ENCODE peak calls at places on chromosome 20, in six cellular contexts. P is activated CD8-positive, alpha-beta T cell treated with anti-CD3 and anti-CD28 coated beads for 36 hours; B is nucleus accumbens; W is iPS-NIHi11; Y is AG08395; Q is renal cortical epithelial cell. F is an unnamed sample.

GRCh38 chr20:51140671-51141070 is 117.8 kb upstream of the KCNG1 start:
- DNase-seq in W (no peak), Y (no peak), Q (no peak), P (no peak), B (no peak), F (no peak)

GRCh38 chr20:58784321-58785074 is 66.2 kb downstream of the GNAS-AS1 start:
- DNase-seq in B (no peak), Y (no peak), Q (no peak), P (no peak), W (no peak), F (no peak)

GRCh38 chr20:32505723-32506473 is 79.2 kb downstream of the NOL4L start:
- DNase-seq in B (no peak), P (peak), W (no peak), Y (no peak), Q (no peak), F (no peak)

GRCh38 chr20:13200767-13201500 is 20.1 kb upstream of the ISM1 start:
- DNase-seq in B (no peak), P (no peak), Q (no peak), W (peak), Y (no peak), F (no peak)

GRCh38 chr20:15045246-15045645 is 707.8 kb upstream of the FLRT3 start:
- DNase-seq in Q (peak), B (no peak), Y (peak), W (no peak), P (no peak), F (peak)

GRCh38 chr20:7976015-7976414 is 35.8 kb upstream of the HAO1 start:
- DNase-seq in B (no peak), P (no peak), Q (no peak), Y (no peak), W (no peak), F (no peak)

GRCh38 chr20:21099653-21100589 is 6.2 kb downstream of the LINC00237 start:
- DNase-seq in P (peak), W (no peak), B (no peak), Q (no peak), Y (no peak), F (peak)

GRCh38 chr20:6940052-6940451 is 172.6 kb downstream of the BMP2 start:
- DNase-seq in Y (no peak), P (no peak), Q (peak), B (no peak), W (peak), F (no peak)

GRCh38 chr20:50625986-50626677 is 65.2 kb downstream of the RIPOR3 start:
- DNase-seq in B (no peak), Q (no peak), W (peak), P (peak), Y (peak), F (peak)

GRCh38 chr20:35939264-35939663 is 15.0 kb downstream of the SCAND1 start:
- DNase-seq in Y (no peak), W (no peak), P (no peak), Q (no peak), B (no peak), F (no peak)

GRCh38 chr20:58550661-58551060 is 35.5 kb upstream of the APCDD1L start:
- DNase-seq in Q (no peak), W (no peak), B (no peak), Y (no peak), P (no peak), F (peak)

GRCh38 chr20:59360934-59361333 is 60.5 kb downstream of the EDN3 start:
- DNase-seq in Y (no peak), Q (no peak), W (no peak), B (no peak), P (no peak), F (no peak)

GRCh38 chr20:57654998-57655811 is 35.0 kb upstream of the ZBP1 start:
- DNase-seq in P (no peak), Y (no peak), W (peak), Q (no peak), B (no peak), F (no peak)

GRCh38 chr20:19079536-19080299 is 132.7 kb upstream of the SLC24A3 start:
- DNase-seq in Y (no peak), B (no peak), Q (no peak), P (no peak), W (no peak), F (no peak)

GRCh38 chr20:1357921-1358671 is 29.2 kb upstream of the SDCBP2 start:
- DNase-seq in P (peak), Y (no peak), B (no peak), Q (peak), W (no peak), F (no peak)

GRCh38 chr20:1897486-1897885 is 2.3 kb downstream of the SIRPA start:
- DNase-seq in P (no peak), Y (no peak), Q (no peak), W (no peak), B (peak), F (no peak)

GRCh38 chr20:13755809-13756208 is 28.9 kb downstream of the ESF1 start:
- DNase-seq in B (no peak), P (no peak), Q (no peak), Y (no peak), W (no peak), F (no peak)

GRCh38 chr20:20480689-20481088 is 112.8 kb downstream of the INSM1 start:
- DNase-seq in Q (peak), W (no peak), B (no peak), Y (peak), P (peak), F (peak)

GRCh38 chr20:54199721-54200176 is 8.1 kb upstream of the PFDN4 start:
- DNase-seq in W (peak), B (peak), Y (peak), P (peak), Q (peak), F (peak)

GRCh38 chr20:39004508-39004907 is 42.4 kb downstream of the DHX35 start:
- DNase-seq in W (no peak), Y (no peak), Q (peak), P (peak), B (no peak), F (no peak)

GRCh38 chr20:41408986-41409385 is 42.4 kb upstream of the EMILIN3 start:
- DNase-seq in B (peak), W (no peak), Y (peak), P (no peak), Q (no peak), F (no peak)

GRCh38 chr20:11549172-11550117 is 368.2 kb upstream of the BTBD3 start:
- DNase-seq in W (no peak), B (no peak), Q (peak), Y (no peak), P (no peak), F (no peak)

GRCh38 chr20:34415079-34415478 is 52.0 kb downstream of the ITCH start:
- DNase-seq in W (no peak), P (no peak), B (no peak), Q (no peak), Y (no peak), F (no peak)

GRCh38 chr20:50314326-50314725 is 123.7 kb downstream of the CEBPB start:
- DNase-seq in B (no peak), P (no peak), W (no peak), Q (no peak), Y (no peak), F (no peak)

GRCh38 chr20:62824476-62825287 is 7.8 kb downstream of the COL9A3 start:
- DNase-seq in B (no peak), Y (no peak), Q (no peak), P (no peak), W (peak), F (no peak)

GRCh38 chr20:15937179-15937578 is 636.1 kb downstream of the KIF16B start:
- DNase-seq in P (no peak), Y (no peak), Q (no peak), W (no peak), B (no peak), F (no peak)

GRCh38 chr20:32820000-32820697 is 395 bp downstream of the MAPRE1 start:
- DNase-seq in B (no peak), P (peak), Y (no peak), Q (peak), W (peak), F (peak)

GRCh38 chr20:33963756-33964155 is 30.0 kb upstream of the RALY start:
- DNase-seq in P (no peak), W (no peak), B (no peak), Q (no peak), Y (no peak), F (no peak)

GRCh38 chr20:57408131-57408530 is 16.9 kb downstream of the RBM38 start:
- DNase-seq in P (no peak), Q (no peak), W (no peak), Y (no peak), B (no peak), F (no peak)

GRCh38 chr20:49282584-49283171 is 4.8 kb upstream of the ZNFX1 start:
- DNase-seq in Y (no peak), P (no peak), B (no peak), W (no peak), Q (no peak), F (no peak)

GRCh38 chr20:44057698-44058675 is 129.0 kb downstream of the JPH2 start:
- DNase-seq in W (no peak), P (no peak), B (no peak), Q (no peak), Y (peak), F (peak)

GRCh38 chr20:9458075-9458818 is 56.1 kb upstream of the LAMP5 start:
- DNase-seq in Y (no peak), W (peak), B (no peak), P (no peak), Q (peak), F (peak)

GRCh38 chr20:44097521-44098255 is 89.3 kb downstream of the JPH2 start:
- DNase-seq in B (no peak), Q (peak), Y (no peak), W (no peak), P (no peak), F (no peak)

GRCh38 chr20:62684986-62685385 is 23.6 kb upstream of the NTSR1 start:
- DNase-seq in P (no peak), Y (no peak), Q (no peak), B (no peak), W (no peak), F (no peak)

GRCh38 chr20:22807045-22807444 is 222.7 kb upstream of the FOXA2 start:
- DNase-seq in Y (no peak), Q (no peak), W (no peak), B (no peak), P (no peak), F (no peak)

GRCh38 chr20:48718914-48719578 is 108.8 kb downstream of the PREX1 start:
- DNase-seq in P (peak), Y (no peak), Q (no peak), W (no peak), B (no peak), F (no peak)

GRCh38 chr20:63006611-63007471 is at the start of gene BHLHE23:
- DNase-seq in Y (no peak), Q (no peak), P (peak), W (peak), B (no peak), F (no peak)

GRCh38 chr20:57662028-57662312 is 41.7 kb upstream of the ZBP1 start:
- DNase-seq in Y (no peak), Q (no peak), B (no peak), W (no peak), P (no peak), F (no peak)

F was measured in AG10803.